ENCODE peak calls at places on chromosomes 5 and 9, in eight cellular contexts. Y, Z, N, M, G, A, J and D are unnamed samples.

GRCh38 chr9:31135567-31135966 is 1248.9 kb upstream of the ACO1 start:
- DNase-seq in G (no peak), Z (no peak), N (no peak), J (no peak), Y (no peak), A (no peak), M (no peak), D (no peak)

GRCh38 chr9:112186695-112187094 is 11.6 kb upstream of the SUSD1 start:
- DNase-seq in G (no peak), M (no peak), N (no peak), J (no peak), Z (no peak), Y (no peak), A (no peak), D (no peak)

GRCh38 chr5:139446956-139447779 is 7.8 kb upstream of the DNAJC18 start:
- DNase-seq in M (no peak), N (no peak), Z (no peak), A (no peak), G (no peak), Y (no peak), J (no peak), D (no peak)

GRCh38 chr9:131028221-131028884 is 19.4 kb downstream of the LAMC3 start:
- DNase-seq in A (no peak), G (no peak), N (no peak), J (no peak), Z (no peak), M (no peak), Y (no peak), D (no peak)

GRCh38 chr5:40904205-40904993 is 4.9 kb upstream of the C7 start:
- DNase-seq in Y (peak), N (peak), M (no peak), J (peak), G (peak), A (peak), Z (peak), D (peak)

GRCh38 chr9:93937193-93937592 is 18.0 kb downstream of the BARX1 start:
- DNase-seq in A (no peak), G (no peak), Z (no peak), Y (no peak), J (no peak), N (no peak), M (no peak), D (no peak)

GRCh38 chr9:119114681-119115080 is 254.6 kb downstream of the BRINP1 start:
- DNase-seq in J (no peak), Z (no peak), M (no peak), G (no peak), A (no peak), Y (no peak), N (no peak), D (no peak)

GRCh38 chr5:115209279-115209678 is 39.6 kb upstream of the TRIM36 start:
- DNase-seq in Y (no peak), N (no peak), J (peak), M (no peak), Z (no peak), G (no peak), A (peak), D (no peak)

GRCh38 chr5:122313001-122313402 is 965 bp downstream of the SNCAIP start:
- DNase-seq in G (no peak), N (no peak), Z (peak), J (no peak), M (no peak), A (no peak), Y (no peak), D (no peak)

GRCh38 chr9:98785333-98785933 is 10.9 kb downstream of the ANKS6 start:
- DNase-seq in N (no peak), Y (no peak), G (no peak), M (no peak), J (no peak), A (no peak), Z (no peak), D (no peak)

GRCh38 chr5:65863747-65864146 is 62.6 kb upstream of the ERBIN start:
- DNase-seq in Y (no peak), N (no peak), M (no peak), A (no peak), J (no peak), G (no peak), Z (no peak), D (no peak)

GRCh38 chr5:15249152-15249551 is 250.8 kb upstream of the FBXL7 start:
- DNase-seq in N (no peak), J (no peak), M (no peak), G (no peak), Z (no peak), Y (peak), A (no peak), D (no peak)

GRCh38 chr9:27933210-27934062 is 360.2 kb upstream of the C9orf72 start:
- DNase-seq in Y (no peak), M (no peak), G (no peak), A (no peak), J (no peak), Z (no peak), N (no peak), D (no peak)

GRCh38 chr5:171055881-171056454 is 194.2 kb downstream of the RANBP17 start:
- DNase-seq in J (no peak), Z (no peak), Y (no peak), G (no peak), N (no peak), A (no peak), M (no peak), D (no peak)

GRCh38 chr5:58922392-58923171 is 339.7 kb downstream of the RAB3C start:
- DNase-seq in Y (no peak), G (peak), N (peak), Z (peak), M (no peak), J (peak), A (peak), D (no peak)

GRCh38 chr9:133609311-133610098 is at the start of gene FAM163B:
- DNase-seq in Z (peak), M (peak), N (no peak), G (no peak), Y (peak), A (peak), J (no peak), D (no peak)

GRCh38 chr9:104864675-104865104 is 63.3 kb downstream of the ABCA1 start:
- DNase-seq in Y (no peak), J (no peak), M (no peak), Z (no peak), N (no peak), A (no peak), G (no peak), D (no peak)

GRCh38 chr5:132493241-132493640 is 2.7 kb upstream of the IRF1 start:
- DNase-seq in Y (no peak), N (no peak), Z (no peak), J (peak), A (no peak), G (peak), M (no peak), D (peak)

GRCh38 chr5:68849103-68849502 is 244.7 kb upstream of the SLC30A5 start:
- DNase-seq in Z (no peak), J (no peak), G (no peak), Y (no peak), N (no peak), M (no peak), A (no peak), D (no peak)

GRCh38 chr9:100350188-100350587 is 2.6 kb downstream of the TEX10 start:
- DNase-seq in M (no peak), Y (no peak), A (no peak), N (no peak), G (no peak), Z (no peak), J (no peak), D (no peak)

GRCh38 chr5:25056846-25057245 is 412.1 kb upstream of the CDH10 start:
- DNase-seq in N (no peak), Y (no peak), A (no peak), Z (no peak), J (no peak), G (no peak), M (no peak), D (no peak)

GRCh38 chr9:3043369-3043768 is 199.5 kb upstream of the PUM3 start:
- DNase-seq in N (no peak), J (no peak), Z (no peak), M (no peak), G (no peak), Y (no peak), A (no peak), D (no peak)

GRCh38 chr5:77379558-77380061 is 112.5 kb downstream of the WDR41 start:
- DNase-seq in Z (no peak), N (no peak), Y (no peak), G (no peak), A (no peak), M (no peak), J (no peak), D (no peak)

GRCh38 chr5:56148453-56148971 is 84.6 kb downstream of the ANKRD55 start:
- DNase-seq in J (peak), N (no peak), A (no peak), Y (no peak), G (no peak), Z (no peak), M (no peak), D (peak)

GRCh38 chr5:89537800-89538199 is 654.8 kb upstream of the MEF2C start:
- DNase-seq in Z (no peak), N (no peak), A (no peak), M (no peak), J (no peak), Y (no peak), G (no peak), D (no peak)

GRCh38 chr5:95942968-95943367 is 18.7 kb downstream of the ELL2 start:
- DNase-seq in G (no peak), M (no peak), A (no peak), Y (no peak), J (no peak), N (no peak), Z (no peak), D (no peak)
- H3K27ac ChIP-seq in G (no peak), M (no peak), A (no peak), Y (no peak), J (no peak), N (no peak), Z (no peak), D (no peak)

GRCh38 chr5:173329370-173330150 is 1.3 kb upstream of the STC2 start:
- DNase-seq in N (no peak), J (no peak), G (no peak), A (no peak), Z (no peak), M (no peak), Y (peak), D (no peak)

GRCh38 chr5:173331956-173332479 is 3.8 kb upstream of the STC2 start:
- DNase-seq in N (peak), J (peak), Z (peak), Y (peak), A (peak), G (peak), M (peak), D (peak)

GRCh38 chr5:173330151-173330855 is 2.1 kb upstream of the STC2 start:
- DNase-seq in N (no peak), M (no peak), A (no peak), G (no peak), Y (no peak), Z (no peak), J (no peak), D (no peak)

GRCh38 chr5:173331287-173331686 is 3.1 kb upstream of the STC2 start:
- DNase-seq in G (no peak), M (no peak), A (no peak), Z (no peak), N (no peak), J (no peak), Y (no peak), D (no peak)

GRCh38 chr5:173330856-173331206 is 2.6 kb upstream of the STC2 start:
- DNase-seq in N (no peak), Z (no peak), A (no peak), Y (no peak), M (no peak), G (no peak), J (no peak), D (no peak)
- H3K27ac ChIP-seq in N (no peak), Z (peak), A (no peak), Y (peak), M (no peak), G (no peak), J (no peak), D (no peak)

GRCh38 chr5:150065886-150066285 is 20.5 kb downstream of the CSF1R start:
- DNase-seq in N (no peak), A (no peak), Y (no peak), Z (peak), J (no peak), G (no peak), M (no peak), D (no peak)
- H3K27ac ChIP-seq in N (no peak), A (no peak), Y (no peak), Z (no peak), J (peak), G (no peak), M (no peak), D (no peak)

DNA sequence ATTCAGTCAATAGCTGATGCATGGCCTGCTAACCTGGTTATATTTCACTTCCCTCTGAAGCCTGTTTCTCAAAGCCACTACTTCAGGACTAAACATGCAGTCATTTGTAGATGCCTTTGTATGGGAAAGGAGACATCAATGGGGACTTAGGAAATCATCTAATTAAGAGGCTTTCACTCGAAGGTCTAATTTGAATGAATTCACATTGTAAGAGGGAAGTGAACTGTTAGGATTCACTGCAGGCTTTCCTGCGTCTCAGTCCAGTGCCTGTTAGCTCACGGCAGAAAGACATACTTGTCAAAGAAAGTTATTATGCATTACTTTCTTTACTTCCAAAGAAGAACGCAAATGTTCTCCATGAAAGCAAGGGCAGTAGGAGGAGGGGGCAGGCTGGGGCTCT is 50.6 kb upstream of the CDK20 start:
- DNase-seq in A (no peak), G (no peak), J (no peak), M (no peak), Z (no peak), Y (no peak), N (no peak), D (no peak)
- H3K27ac ChIP-seq in A (no peak), G (no peak), J (no peak), M (no peak), Z (no peak), Y (no peak), N (no peak), D (no peak)

GRCh38 chr5:176802116-176802784 is 8.1 kb upstream of the UNC5A start:
- DNase-seq in A (no peak), G (no peak), Y (no peak), M (no peak), N (no peak), Z (no peak), J (no peak), D (no peak)
- H3K27ac ChIP-seq in A (no peak), G (no peak), Y (no peak), M (no peak), N (no peak), Z (no peak), J (no peak), D (no peak)

DNA sequence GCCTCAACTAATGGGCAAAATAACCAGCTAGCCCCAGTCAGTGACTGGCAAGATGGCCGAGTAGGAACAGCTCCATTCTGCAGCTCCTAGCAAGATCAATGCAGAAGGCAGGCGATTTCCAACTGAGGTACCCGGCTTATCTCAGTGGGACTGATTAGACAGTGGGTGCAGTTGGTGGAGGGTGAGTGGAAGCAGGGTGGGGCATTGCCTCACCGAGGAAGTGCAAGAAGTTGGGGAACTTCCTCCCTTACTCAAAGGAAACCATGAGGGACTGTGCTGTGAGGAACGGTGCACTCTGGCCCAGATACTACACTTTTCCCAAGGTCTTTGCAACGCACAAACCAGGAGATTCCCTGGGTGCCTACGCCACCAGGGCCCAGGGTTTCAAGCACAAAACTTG is 9.6 kb upstream of the BTNL8 start:
- DNase-seq in Y (no peak), A (no peak), M (no peak), Z (no peak), N (no peak), J (no peak), G (peak), D (no peak)
- H3K27ac ChIP-seq in Y (no peak), A (no peak), M (no peak), Z (no peak), N (no peak), J (no peak), G (no peak), D (no peak)

DNA sequence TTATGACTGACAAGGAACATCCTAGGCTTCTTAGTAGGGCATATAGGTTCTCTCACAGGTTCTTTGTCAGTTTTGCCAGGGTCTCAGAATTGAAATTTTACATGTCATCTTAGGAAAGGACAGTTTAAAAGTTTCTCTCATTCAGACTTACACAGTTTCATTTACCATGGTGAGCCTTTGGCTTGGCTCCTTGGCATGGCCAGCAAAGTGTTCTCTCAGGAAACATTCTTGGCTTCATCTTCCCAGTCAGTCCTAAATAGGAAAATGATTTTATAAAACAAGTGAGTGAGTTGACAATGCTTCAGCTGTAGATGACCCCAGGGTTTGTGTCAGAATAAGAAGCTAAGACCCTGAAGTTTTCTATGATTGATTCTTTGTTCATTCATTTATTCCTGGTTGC is 191.6 kb downstream of the PCSK5 start:
- DNase-seq in J (no peak), A (no peak), Y (no peak), M (no peak), Z (peak), N (no peak), G (no peak), D (no peak)
- H3K27ac ChIP-seq in J (no peak), A (no peak), Y (no peak), M (no peak), Z (no peak), N (no peak), G (no peak), D (no peak)